ENCODE peak calls at places on chromosomes 13 and 19, in nine cellular contexts. One of them, this sample, is unnamed.

GRCh38 chr13:36680918-36681317 is 7.1 kb downstream of the SERTM1 start:
- DNase-seq in IMR-90: no peak
- DNase-seq in fibroblast of lung: no peak
- DNase-seq in kidney: no peak
- DNase-seq in mammary epithelial cell: no peak
- DNase-seq in endodermal cell: no peak
- DNase-seq in GM12878: no peak
- DNase-seq in neural progenitor cell: no peak
- DNase-seq in mesendoderm: no peak
- DNase-seq in this sample: no peak

GRCh38 chr19:49929121-49929610 is at the start of the genes ATF5 and NUP62:
- DNase-seq in mesendoderm: peak
- DNase-seq in endodermal cell: peak
- DNase-seq in neural progenitor cell: peak
- DNase-seq in GM12878: peak
- DNase-seq in IMR-90: peak
- DNase-seq in mammary epithelial cell: peak
- DNase-seq in kidney: peak
- DNase-seq in fibroblast of lung: peak
- DNase-seq in this sample: peak

GRCh38 chr19:50020481-50020880 is 4.7 kb downstream of the VRK3 start:
- DNase-seq in neural progenitor cell: no peak
- DNase-seq in endodermal cell: no peak
- DNase-seq in kidney: no peak
- DNase-seq in mammary epithelial cell: no peak
- DNase-seq in fibroblast of lung: no peak
- DNase-seq in GM12878: no peak
- DNase-seq in mesendoderm: no peak
- DNase-seq in IMR-90: no peak
- DNase-seq in this sample: peak

GRCh38 chr13:57123660-57124059 is 17.1 kb upstream of the PRR20A start:
- DNase-seq in endodermal cell: no peak
- DNase-seq in mammary epithelial cell: no peak
- DNase-seq in GM12878: no peak
- DNase-seq in fibroblast of lung: peak
- DNase-seq in IMR-90: no peak
- DNase-seq in kidney: no peak
- DNase-seq in mesendoderm: no peak
- DNase-seq in neural progenitor cell: no peak
- DNase-seq in this sample: no peak

GRCh38 chr13:42745655-42746054 is 35.7 kb upstream of the FAM216B start:
- DNase-seq in kidney: no peak
- DNase-seq in mesendoderm: no peak
- DNase-seq in GM12878: no peak
- DNase-seq in endodermal cell: no peak
- DNase-seq in neural progenitor cell: no peak
- DNase-seq in mammary epithelial cell: no peak
- DNase-seq in IMR-90: peak
- DNase-seq in fibroblast of lung: no peak
- DNase-seq in this sample: no peak

GRCh38 chr19:19817357-19817756 is 4.2 kb downstream of the ZNF506 start:
- DNase-seq in kidney: no peak
- DNase-seq in mammary epithelial cell: no peak
- DNase-seq in fibroblast of lung: no peak
- DNase-seq in neural progenitor cell: no peak
- DNase-seq in IMR-90: no peak
- DNase-seq in GM12878: no peak
- DNase-seq in mesendoderm: peak
- DNase-seq in endodermal cell: no peak
- DNase-seq in this sample: no peak

GRCh38 chr13:41995946-41996345 is 35.0 kb upstream of the VWA8 start:
- DNase-seq in GM12878: no peak
- DNase-seq in endodermal cell: no peak
- DNase-seq in neural progenitor cell: no peak
- DNase-seq in IMR-90: peak
- DNase-seq in mesendoderm: no peak
- DNase-seq in mammary epithelial cell: peak
- DNase-seq in kidney: no peak
- DNase-seq in fibroblast of lung: peak
- DNase-seq in this sample: peak

GRCh38 chr19:22144394-22144793 is 52.4 kb downstream of the ZNF676 start:
- DNase-seq in IMR-90: peak
- DNase-seq in GM12878: no peak
- DNase-seq in neural progenitor cell: peak
- DNase-seq in kidney: no peak
- DNase-seq in mammary epithelial cell: peak
- DNase-seq in fibroblast of lung: peak
- DNase-seq in endodermal cell: no peak
- DNase-seq in mesendoderm: peak
- DNase-seq in this sample: no peak

GRCh38 chr19:42850981-42851717 is 28.4 kb downstream of the PSG1 start:
- DNase-seq in neural progenitor cell: no peak
- DNase-seq in GM12878: no peak
- DNase-seq in kidney: no peak
- DNase-seq in mammary epithelial cell: peak
- DNase-seq in mesendoderm: no peak
- DNase-seq in endodermal cell: no peak
- DNase-seq in fibroblast of lung: peak
- DNase-seq in IMR-90: peak
- DNase-seq in this sample: peak

GRCh38 chr19:16118489-16119033 is 6.9 kb downstream of the RAB8A start:
- DNase-seq in fibroblast of lung: no peak
- DNase-seq in mammary epithelial cell: no peak
- DNase-seq in mesendoderm: no peak
- DNase-seq in IMR-90: no peak
- DNase-seq in kidney: no peak
- DNase-seq in GM12878: peak
- DNase-seq in endodermal cell: no peak
- DNase-seq in neural progenitor cell: no peak
- DNase-seq in this sample: no peak
- H3K9ac ChIP-seq in fibroblast of lung: no peak
- H3K9ac ChIP-seq in mammary epithelial cell: no peak
- H3K9ac ChIP-seq in mesendoderm: no peak
- H3K9ac ChIP-seq in IMR-90: no peak
- H3K9ac ChIP-seq in kidney: no peak
- H3K9ac ChIP-seq in GM12878: peak
- H3K9ac ChIP-seq in endodermal cell: no peak
- H3K9ac ChIP-seq in neural progenitor cell: no peak
- H3K9ac ChIP-seq in this sample: no peak

GRCh38 chr13:67642638-67643037 is 412.5 kb upstream of the PCDH9 start:
- DNase-seq in endodermal cell: no peak
- DNase-seq in kidney: no peak
- DNase-seq in fibroblast of lung: no peak
- DNase-seq in neural progenitor cell: no peak
- DNase-seq in mesendoderm: no peak
- DNase-seq in IMR-90: no peak
- DNase-seq in mammary epithelial cell: no peak
- DNase-seq in GM12878: no peak
- DNase-seq in this sample: no peak
- H3K9ac ChIP-seq in endodermal cell: no peak
- H3K9ac ChIP-seq in kidney: no peak
- H3K9ac ChIP-seq in fibroblast of lung: no peak
- H3K9ac ChIP-seq in neural progenitor cell: no peak
- H3K9ac ChIP-seq in mesendoderm: no peak
- H3K9ac ChIP-seq in IMR-90: no peak
- H3K9ac ChIP-seq in mammary epithelial cell: no peak
- H3K9ac ChIP-seq in GM12878: no peak
- H3K9ac ChIP-seq in this sample: no peak

DNA sequence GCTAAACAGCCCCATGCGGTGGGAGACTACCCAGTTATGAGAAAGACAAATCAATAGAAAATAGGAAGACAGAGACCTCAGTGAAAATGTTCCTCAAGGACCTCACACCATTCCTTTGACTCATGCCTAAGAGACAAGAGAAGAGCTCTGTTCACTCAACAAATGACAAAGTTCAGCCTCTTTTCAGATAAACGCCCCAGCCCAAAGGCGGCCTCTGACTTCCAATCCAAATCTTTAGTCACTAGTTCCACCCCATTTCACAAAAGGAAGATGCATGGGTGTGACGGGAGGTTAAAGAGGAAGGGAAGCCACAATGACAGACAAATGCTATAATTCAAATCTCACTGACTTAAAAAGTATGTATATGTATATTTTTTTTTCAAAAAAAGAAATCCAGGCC is 8.1 kb downstream of the CARS2 start:
- DNase-seq in endodermal cell: no peak
- DNase-seq in GM12878: no peak
- DNase-seq in kidney: no peak
- DNase-seq in neural progenitor cell: no peak
- DNase-seq in mammary epithelial cell: no peak
- DNase-seq in IMR-90: no peak
- DNase-seq in fibroblast of lung: no peak
- DNase-seq in mesendoderm: no peak
- DNase-seq in this sample: no peak
- H3K9ac ChIP-seq in endodermal cell: no peak
- H3K9ac ChIP-seq in GM12878: no peak
- H3K9ac ChIP-seq in kidney: no peak
- H3K9ac ChIP-seq in neural progenitor cell: no peak
- H3K9ac ChIP-seq in mammary epithelial cell: no peak
- H3K9ac ChIP-seq in IMR-90: no peak
- H3K9ac ChIP-seq in fibroblast of lung: no peak
- H3K9ac ChIP-seq in mesendoderm: no peak
- H3K9ac ChIP-seq in this sample: no peak

GRCh38 chr13:94033098-94033497 is 446.4 kb downstream of the DCT start:
- DNase-seq in GM12878: no peak
- DNase-seq in mesendoderm: no peak
- DNase-seq in mammary epithelial cell: no peak
- DNase-seq in neural progenitor cell: no peak
- DNase-seq in IMR-90: no peak
- DNase-seq in kidney: no peak
- DNase-seq in fibroblast of lung: no peak
- DNase-seq in endodermal cell: no peak
- DNase-seq in this sample: no peak
- H3K9ac ChIP-seq in GM12878: no peak
- H3K9ac ChIP-seq in mesendoderm: no peak
- H3K9ac ChIP-seq in mammary epithelial cell: no peak
- H3K9ac ChIP-seq in neural progenitor cell: no peak
- H3K9ac ChIP-seq in IMR-90: no peak
- H3K9ac ChIP-seq in kidney: no peak
- H3K9ac ChIP-seq in fibroblast of lung: no peak
- H3K9ac ChIP-seq in endodermal cell: no peak
- H3K9ac ChIP-seq in this sample: no peak

DNA sequence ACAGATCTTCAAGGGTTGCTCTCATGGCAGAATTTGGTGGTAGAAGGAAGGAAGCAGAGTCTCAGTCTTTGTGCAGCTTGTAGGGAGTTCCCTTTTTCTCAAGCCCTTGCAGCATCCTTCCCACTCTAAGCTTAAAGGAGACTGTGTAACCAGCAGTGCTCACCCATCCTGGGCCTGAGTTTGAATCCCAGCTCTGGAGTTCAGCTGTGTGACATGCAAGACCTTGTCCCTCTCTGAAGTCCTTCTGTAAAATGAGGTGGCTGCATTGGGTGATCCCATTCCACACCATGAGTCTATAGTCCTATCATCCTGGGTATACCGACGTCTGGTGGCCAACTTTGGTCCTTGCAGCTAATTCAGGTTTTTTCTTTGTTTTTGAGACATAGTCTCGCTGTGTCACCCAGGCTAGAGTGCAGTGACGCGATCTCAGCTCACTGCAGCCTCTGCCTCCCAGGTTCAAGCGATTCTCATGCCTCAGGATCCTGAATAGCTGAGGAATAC is 9.8 kb downstream of the SIGLEC10 start:
- DNase-seq in endodermal cell: peak
- DNase-seq in fibroblast of lung: peak
- DNase-seq in mammary epithelial cell: peak
- DNase-seq in IMR-90: peak
- DNase-seq in GM12878: no peak
- DNase-seq in mesendoderm: peak
- DNase-seq in neural progenitor cell: peak
- DNase-seq in kidney: peak
- DNase-seq in this sample: peak
- H3K9ac ChIP-seq in endodermal cell: no peak
- H3K9ac ChIP-seq in fibroblast of lung: no peak
- H3K9ac ChIP-seq in mammary epithelial cell: no peak
- H3K9ac ChIP-seq in IMR-90: no peak
- H3K9ac ChIP-seq in GM12878: no peak
- H3K9ac ChIP-seq in mesendoderm: no peak
- H3K9ac ChIP-seq in neural progenitor cell: no peak
- H3K9ac ChIP-seq in kidney: no peak
- H3K9ac ChIP-seq in this sample: no peak

GRCh38 chr13:114065926-114066774 is 66.3 kb downstream of the RASA3 start:
- DNase-seq in neural progenitor cell: no peak
- DNase-seq in fibroblast of lung: no peak
- DNase-seq in endodermal cell: no peak
- DNase-seq in mesendoderm: no peak
- DNase-seq in IMR-90: no peak
- DNase-seq in GM12878: no peak
- DNase-seq in mammary epithelial cell: no peak
- DNase-seq in kidney: peak
- DNase-seq in this sample: no peak

GRCh38 chr13:114063545-114064515 is 68.6 kb downstream of the RASA3 start:
- DNase-seq in neural progenitor cell: peak
- DNase-seq in GM12878: no peak
- DNase-seq in mesendoderm: no peak
- DNase-seq in IMR-90: peak
- DNase-seq in endodermal cell: no peak
- DNase-seq in kidney: peak
- DNase-seq in fibroblast of lung: peak
- DNase-seq in mammary epithelial cell: peak
- DNase-seq in this sample: peak

GRCh38 chr13:114066956-114067355 is 65.5 kb downstream of the RASA3 start:
- DNase-seq in endodermal cell: no peak
- DNase-seq in kidney: peak
- DNase-seq in mammary epithelial cell: no peak
- DNase-seq in IMR-90: no peak
- DNase-seq in fibroblast of lung: no peak
- DNase-seq in mesendoderm: no peak
- DNase-seq in GM12878: no peak
- DNase-seq in neural progenitor cell: no peak
- DNase-seq in this sample: no peak

GRCh38 chr13:114064516-114065140 is 67.8 kb downstream of the RASA3 start:
- DNase-seq in mammary epithelial cell: peak
- DNase-seq in IMR-90: peak
- DNase-seq in GM12878: no peak
- DNase-seq in fibroblast of lung: peak
- DNase-seq in kidney: peak
- DNase-seq in neural progenitor cell: peak
- DNase-seq in mesendoderm: no peak
- DNase-seq in endodermal cell: no peak
- DNase-seq in this sample: peak

DNA sequence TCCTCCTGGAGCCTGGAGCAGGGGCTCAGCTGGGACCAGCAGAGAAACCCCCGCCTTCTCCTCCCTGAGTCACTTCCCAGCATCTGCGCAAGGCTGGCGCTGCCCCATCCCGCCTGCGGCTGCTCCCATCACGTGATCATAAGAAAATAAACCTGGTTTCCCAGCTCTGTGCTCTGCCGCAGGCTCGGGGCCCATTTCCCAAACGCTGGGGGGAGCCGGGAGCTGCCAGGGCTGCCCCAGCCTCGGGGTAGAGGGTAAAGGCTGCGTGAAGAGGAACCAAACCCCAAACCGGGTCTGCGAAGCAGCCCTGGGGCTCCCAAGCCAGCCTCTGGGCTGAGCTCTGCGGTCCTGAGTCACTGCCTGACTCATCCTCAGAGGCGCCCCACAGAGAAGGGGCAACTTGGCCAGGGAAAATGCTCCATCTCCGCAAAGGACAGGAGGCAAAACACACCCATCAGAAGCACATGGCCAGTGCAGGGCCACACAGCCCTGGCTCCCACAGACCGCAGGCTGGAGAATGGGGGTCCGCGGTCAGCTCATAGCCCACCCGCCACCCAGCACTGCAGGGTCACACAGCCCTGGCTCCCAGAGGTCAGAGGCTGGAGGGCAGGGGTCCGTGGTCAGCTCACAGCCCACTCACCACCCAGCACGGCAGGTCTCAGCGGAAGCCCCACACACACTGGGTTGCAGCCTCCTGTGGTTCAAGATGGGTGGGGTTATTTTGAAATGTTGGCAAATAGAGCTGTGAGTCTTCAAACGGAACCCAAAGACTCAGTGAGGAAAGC is 67.1 kb downstream of the RASA3 start:
- DNase-seq in mammary epithelial cell: peak
- DNase-seq in endodermal cell: peak
- DNase-seq in neural progenitor cell: peak
- DNase-seq in IMR-90: peak
- DNase-seq in kidney: peak
- DNase-seq in GM12878: no peak
- DNase-seq in fibroblast of lung: peak
- DNase-seq in mesendoderm: peak
- DNase-seq in this sample: peak
- H3K9ac ChIP-seq in mammary epithelial cell: peak
- H3K9ac ChIP-seq in endodermal cell: peak
- H3K9ac ChIP-seq in neural progenitor cell: no peak
- H3K9ac ChIP-seq in IMR-90: peak
- H3K9ac ChIP-seq in kidney: no peak
- H3K9ac ChIP-seq in GM12878: peak
- H3K9ac ChIP-seq in fibroblast of lung: peak
- H3K9ac ChIP-seq in mesendoderm: peak
- H3K9ac ChIP-seq in this sample: peak